ENCODE peak calls at places on chromosomes 4 and X, in eight cellular contexts. One of them, this sample, is unnamed.

GRCh38 chr4:158778712-158779111 is 9.9 kb downstream of the FNIP2 start:
- DNase-seq in occipital lobe: no peak
- DNase-seq in GM20000: no peak
- DNase-seq in HTR-8/SVneo: no peak
- DNase-seq in AG09319: no peak
- DNase-seq in T follicular helper cell: no peak
- DNase-seq in GM12865: no peak
- DNase-seq in progenitor cell of endocrine pancreas: no peak
- DNase-seq in this sample: no peak

GRCh38 chr4:113582737-113583136 is 178.8 kb downstream of the CAMK2D start:
- DNase-seq in occipital lobe: no peak
- DNase-seq in GM20000: no peak
- DNase-seq in HTR-8/SVneo: no peak
- DNase-seq in AG09319: no peak
- DNase-seq in T follicular helper cell: no peak
- DNase-seq in GM12865: no peak
- DNase-seq in progenitor cell of endocrine pancreas: no peak
- DNase-seq in this sample: no peak

GRCh38 chr4:109298279-109299010 is 4.0 kb downstream of the COL25A1 start:
- DNase-seq in occipital lobe: no peak
- DNase-seq in GM20000: peak
- DNase-seq in HTR-8/SVneo: no peak
- DNase-seq in AG09319: no peak
- DNase-seq in T follicular helper cell: no peak
- DNase-seq in GM12865: peak
- DNase-seq in progenitor cell of endocrine pancreas: no peak
- DNase-seq in this sample: no peak

GRCh38 chr4:57777871-57778270 is 667.7 kb upstream of the IGFBP7 start:
- DNase-seq in occipital lobe: no peak
- DNase-seq in GM20000: no peak
- DNase-seq in HTR-8/SVneo: no peak
- DNase-seq in AG09319: no peak
- DNase-seq in T follicular helper cell: no peak
- DNase-seq in GM12865: no peak
- DNase-seq in progenitor cell of endocrine pancreas: no peak
- DNase-seq in this sample: no peak

GRCh38 chrX:1421433-1422134 is 29.7 kb upstream of the SLC25A6 start:
- DNase-seq in occipital lobe: no peak
- DNase-seq in GM20000: no peak
- DNase-seq in HTR-8/SVneo: no peak
- DNase-seq in AG09319: no peak
- DNase-seq in T follicular helper cell: no peak
- DNase-seq in GM12865: no peak
- DNase-seq in progenitor cell of endocrine pancreas: no peak
- DNase-seq in this sample: no peak

GRCh38 chrX:68934922-68935321 is 106.1 kb downstream of the EFNB1 start:
- DNase-seq in occipital lobe: no peak
- DNase-seq in GM20000: no peak
- DNase-seq in HTR-8/SVneo: no peak
- DNase-seq in AG09319: no peak
- DNase-seq in T follicular helper cell: no peak
- DNase-seq in GM12865: no peak
- DNase-seq in progenitor cell of endocrine pancreas: no peak
- DNase-seq in this sample: no peak

GRCh38 chr4:70556856-70557255 is 35.2 kb upstream of the AMBN start:
- DNase-seq in occipital lobe: no peak
- DNase-seq in GM20000: no peak
- DNase-seq in HTR-8/SVneo: no peak
- DNase-seq in AG09319: no peak
- DNase-seq in T follicular helper cell: no peak
- DNase-seq in GM12865: no peak
- DNase-seq in progenitor cell of endocrine pancreas: no peak
- DNase-seq in this sample: no peak

GRCh38 chrX:16212436-16212835 is 45.2 kb downstream of the MAGEB17 start:
- DNase-seq in occipital lobe: no peak
- DNase-seq in GM20000: peak
- DNase-seq in HTR-8/SVneo: peak
- DNase-seq in AG09319: no peak
- DNase-seq in T follicular helper cell: no peak
- DNase-seq in GM12865: peak
- DNase-seq in progenitor cell of endocrine pancreas: no peak
- DNase-seq in this sample: no peak

GRCh38 chr4:89142691-89143669 is 31.6 kb downstream of the TIGD2 start:
- DNase-seq in occipital lobe: no peak
- DNase-seq in GM20000: peak
- DNase-seq in HTR-8/SVneo: no peak
- DNase-seq in AG09319: no peak
- DNase-seq in T follicular helper cell: no peak
- DNase-seq in GM12865: peak
- DNase-seq in progenitor cell of endocrine pancreas: no peak
- DNase-seq in this sample: no peak

GRCh38 chrX:17744896-17745523 is 7.7 kb downstream of the SCML1 start:
- DNase-seq in occipital lobe: no peak
- DNase-seq in GM20000: no peak
- DNase-seq in HTR-8/SVneo: no peak
- DNase-seq in AG09319: no peak
- DNase-seq in T follicular helper cell: no peak
- DNase-seq in GM12865: no peak
- DNase-seq in progenitor cell of endocrine pancreas: no peak
- DNase-seq in this sample: no peak

GRCh38 chr4:153512162-153512852 is 46.1 kb downstream of the TMEM131L start:
- DNase-seq in occipital lobe: no peak
- DNase-seq in GM20000: no peak
- DNase-seq in HTR-8/SVneo: no peak
- DNase-seq in AG09319: no peak
- DNase-seq in T follicular helper cell: no peak
- DNase-seq in GM12865: no peak
- DNase-seq in progenitor cell of endocrine pancreas: no peak
- DNase-seq in this sample: no peak

GRCh38 chr4:14856076-14856926 is 146.0 kb upstream of the CPEB2 start:
- DNase-seq in occipital lobe: no peak
- DNase-seq in GM20000: peak
- DNase-seq in HTR-8/SVneo: peak
- DNase-seq in AG09319: peak
- DNase-seq in T follicular helper cell: no peak
- DNase-seq in GM12865: peak
- DNase-seq in progenitor cell of endocrine pancreas: no peak
- DNase-seq in this sample: no peak

GRCh38 chr4:15605537-15605936 is 49.6 kb downstream of the FBXL5 start:
- DNase-seq in occipital lobe: no peak
- DNase-seq in GM20000: no peak
- DNase-seq in HTR-8/SVneo: no peak
- DNase-seq in AG09319: no peak
- DNase-seq in T follicular helper cell: no peak
- DNase-seq in GM12865: no peak
- DNase-seq in progenitor cell of endocrine pancreas: no peak
- DNase-seq in this sample: no peak

GRCh38 chr4:24799196-24799543 is 3.8 kb downstream of the SOD3 start:
- DNase-seq in occipital lobe: no peak
- DNase-seq in GM20000: no peak
- DNase-seq in HTR-8/SVneo: no peak
- DNase-seq in AG09319: no peak
- DNase-seq in T follicular helper cell: no peak
- DNase-seq in GM12865: no peak
- DNase-seq in progenitor cell of endocrine pancreas: no peak
- DNase-seq in this sample: no peak

GRCh38 chr4:105236917-105237311 is 90.2 kb downstream of the TET2 start:
- DNase-seq in occipital lobe: no peak
- DNase-seq in GM20000: no peak
- DNase-seq in HTR-8/SVneo: no peak
- DNase-seq in AG09319: no peak
- DNase-seq in T follicular helper cell: no peak
- DNase-seq in GM12865: peak
- DNase-seq in progenitor cell of endocrine pancreas: no peak
- DNase-seq in this sample: no peak

GRCh38 chrX:115690554-115691216 is 129.7 kb downstream of the PLS3 start:
- DNase-seq in occipital lobe: peak
- DNase-seq in GM20000: peak
- DNase-seq in HTR-8/SVneo: peak
- DNase-seq in AG09319: peak
- DNase-seq in T follicular helper cell: peak
- DNase-seq in GM12865: peak
- DNase-seq in progenitor cell of endocrine pancreas: peak
- DNase-seq in this sample: peak

This sample was measured in caudate nucleus.